ENCODE peak calls at places on chromosome 2, in eight cellular contexts. One of them, this sample, is unnamed.

GRCh38 chr2:70047406-70048033 is 39.8 kb upstream of the PCBP1 start:
- DNase-seq in GM06990: no peak
- DNase-seq in adrenal gland: no peak
- DNase-seq in CD4-positive, alpha-beta T cell: no peak
- DNase-seq in Calu3: no peak
- DNase-seq in nephron progenitor cell: no peak
- DNase-seq in thoracic aorta: no peak
- DNase-seq in coronary artery: no peak
- DNase-seq in this sample: no peak

GRCh38 chr2:201798252-201798918 is 8.0 kb upstream of the CDK15 start:
- DNase-seq in GM06990: no peak
- DNase-seq in adrenal gland: no peak
- DNase-seq in CD4-positive, alpha-beta T cell: no peak
- DNase-seq in Calu3: peak; percentile 26
- DNase-seq in nephron progenitor cell: no peak
- DNase-seq in thoracic aorta: no peak
- DNase-seq in coronary artery: no peak
- DNase-seq in this sample: no peak

GRCh38 chr2:54665436-54665856 is 58.0 kb upstream of the EML6 start:
- DNase-seq in GM06990: no peak
- DNase-seq in adrenal gland: peak; percentile 70
- DNase-seq in CD4-positive, alpha-beta T cell: peak; percentile 12
- DNase-seq in Calu3: peak; percentile 40
- DNase-seq in nephron progenitor cell: peak; percentile 41
- DNase-seq in thoracic aorta: no peak
- DNase-seq in coronary artery: no peak
- DNase-seq in this sample: no peak

GRCh38 chr2:8767324-8767723 is 70.1 kb downstream of the KIDINS220 start:
- DNase-seq in GM06990: no peak
- DNase-seq in adrenal gland: no peak
- DNase-seq in CD4-positive, alpha-beta T cell: no peak
- DNase-seq in Calu3: no peak
- DNase-seq in nephron progenitor cell: no peak
- DNase-seq in thoracic aorta: no peak
- DNase-seq in coronary artery: no peak
- DNase-seq in this sample: no peak

GRCh38 chr2:98389248-98389605 is 43.0 kb downstream of the CNGA3 start:
- DNase-seq in GM06990: no peak
- DNase-seq in adrenal gland: no peak
- DNase-seq in CD4-positive, alpha-beta T cell: no peak
- DNase-seq in Calu3: no peak
- DNase-seq in nephron progenitor cell: no peak
- DNase-seq in thoracic aorta: no peak
- DNase-seq in coronary artery: no peak
- DNase-seq in this sample: no peak

GRCh38 chr2:112636605-112637288 is 9.0 kb upstream of the SLC20A1 start:
- DNase-seq in GM06990: peak; percentile 37
- DNase-seq in adrenal gland: no peak
- DNase-seq in CD4-positive, alpha-beta T cell: no peak
- DNase-seq in Calu3: no peak
- DNase-seq in nephron progenitor cell: no peak
- DNase-seq in thoracic aorta: no peak
- DNase-seq in coronary artery: no peak
- DNase-seq in this sample: no peak

GRCh38 chr2:240127911-240128607 is 8.0 kb downstream of the COPS9 start:
- DNase-seq in GM06990: no peak
- DNase-seq in adrenal gland: no peak
- DNase-seq in CD4-positive, alpha-beta T cell: no peak
- DNase-seq in Calu3: no peak
- DNase-seq in nephron progenitor cell: no peak
- DNase-seq in thoracic aorta: no peak
- DNase-seq in coronary artery: peak; percentile 65
- DNase-seq in this sample: no peak

GRCh38 chr2:19362094-19362649 is 3.7 kb upstream of the OSR1 start:
- DNase-seq in GM06990: no peak
- DNase-seq in adrenal gland: no peak
- DNase-seq in CD4-positive, alpha-beta T cell: no peak
- DNase-seq in Calu3: no peak
- DNase-seq in nephron progenitor cell: no peak
- DNase-seq in thoracic aorta: no peak
- DNase-seq in coronary artery: no peak
- DNase-seq in this sample: no peak

GRCh38 chr2:27217173-27218121 is at the start of gene CAD:
- DNase-seq in GM06990: peak; percentile 92
- DNase-seq in adrenal gland: peak; percentile 83
- DNase-seq in CD4-positive, alpha-beta T cell: peak; percentile 79
- DNase-seq in Calu3: peak; percentile 90
- DNase-seq in nephron progenitor cell: peak; percentile 92
- DNase-seq in thoracic aorta: peak; percentile 46
- DNase-seq in coronary artery: peak; percentile 86
- DNase-seq in this sample: peak; percentile 80
- TF ChIP-seq CTCF in GM06990: no peak
- TF ChIP-seq CTCF in adrenal gland: no peak
- TF ChIP-seq CTCF in CD4-positive, alpha-beta T cell: no peak
- TF ChIP-seq CTCF in Calu3: no peak
- TF ChIP-seq CTCF in nephron progenitor cell: no peak
- TF ChIP-seq CTCF in thoracic aorta: peak; percentile 46
- TF ChIP-seq CTCF in coronary artery: no peak
- TF ChIP-seq CTCF in this sample: peak; percentile 9

GRCh38 chr2:134468093-134468640 is 214.3 kb downstream of the MGAT5 start:
- DNase-seq in GM06990: no peak
- DNase-seq in adrenal gland: no peak
- DNase-seq in CD4-positive, alpha-beta T cell: no peak
- DNase-seq in Calu3: no peak
- DNase-seq in nephron progenitor cell: no peak
- DNase-seq in thoracic aorta: no peak
- DNase-seq in coronary artery: no peak
- DNase-seq in this sample: no peak

GRCh38 chr2:134463726-134464076 is 209.8 kb downstream of the MGAT5 start:
- DNase-seq in GM06990: no peak
- DNase-seq in adrenal gland: no peak
- DNase-seq in CD4-positive, alpha-beta T cell: no peak
- DNase-seq in Calu3: no peak
- DNase-seq in nephron progenitor cell: no peak
- DNase-seq in thoracic aorta: no peak
- DNase-seq in coronary artery: no peak
- DNase-seq in this sample: no peak

GRCh38 chr2:134465706-134466105 is 211.8 kb downstream of the MGAT5 start:
- DNase-seq in GM06990: no peak
- DNase-seq in adrenal gland: no peak
- DNase-seq in CD4-positive, alpha-beta T cell: no peak
- DNase-seq in Calu3: no peak
- DNase-seq in nephron progenitor cell: no peak
- DNase-seq in thoracic aorta: no peak
- DNase-seq in coronary artery: peak; percentile 45
- DNase-seq in this sample: no peak

GRCh38 chr2:134465228-134465627 is 211.4 kb downstream of the MGAT5 start:
- DNase-seq in GM06990: no peak
- DNase-seq in adrenal gland: no peak
- DNase-seq in CD4-positive, alpha-beta T cell: no peak
- DNase-seq in Calu3: no peak
- DNase-seq in nephron progenitor cell: peak; percentile 31
- DNase-seq in thoracic aorta: no peak
- DNase-seq in coronary artery: no peak
- DNase-seq in this sample: no peak

GRCh38 chr2:134466141-134466540 is 212.3 kb downstream of the MGAT5 start:
- DNase-seq in GM06990: no peak
- DNase-seq in adrenal gland: no peak
- DNase-seq in CD4-positive, alpha-beta T cell: peak; percentile 19
- DNase-seq in Calu3: peak; percentile 74
- DNase-seq in nephron progenitor cell: no peak
- DNase-seq in thoracic aorta: no peak
- DNase-seq in coronary artery: no peak
- DNase-seq in this sample: peak; percentile 39
- TF ChIP-seq CTCF in GM06990: peak; percentile 61
- TF ChIP-seq CTCF in adrenal gland: no peak
- TF ChIP-seq CTCF in CD4-positive, alpha-beta T cell: peak; percentile 23
- TF ChIP-seq CTCF in Calu3: no peak
- TF ChIP-seq CTCF in nephron progenitor cell: peak; percentile 26
- TF ChIP-seq CTCF in thoracic aorta: no peak
- TF ChIP-seq CTCF in coronary artery: no peak
- TF ChIP-seq CTCF in this sample: peak; percentile 66

GRCh38 chr2:26552641-26553040 is 74.7 kb upstream of the OTOF start:
- DNase-seq in GM06990: no peak
- DNase-seq in adrenal gland: no peak
- DNase-seq in CD4-positive, alpha-beta T cell: no peak
- DNase-seq in Calu3: no peak
- DNase-seq in nephron progenitor cell: no peak
- DNase-seq in thoracic aorta: no peak
- DNase-seq in coronary artery: no peak
- DNase-seq in this sample: no peak

GRCh38 chr2:26558271-26559043 is 80.5 kb upstream of the OTOF start:
- DNase-seq in GM06990: no peak
- DNase-seq in adrenal gland: no peak
- DNase-seq in CD4-positive, alpha-beta T cell: no peak
- DNase-seq in Calu3: no peak
- DNase-seq in nephron progenitor cell: peak; percentile 34
- DNase-seq in thoracic aorta: no peak
- DNase-seq in coronary artery: no peak
- DNase-seq in this sample: no peak

GRCh38 chr2:26557244-26557925 is 79.5 kb upstream of the OTOF start:
- DNase-seq in GM06990: no peak
- DNase-seq in adrenal gland: no peak
- DNase-seq in CD4-positive, alpha-beta T cell: no peak
- DNase-seq in Calu3: no peak
- DNase-seq in nephron progenitor cell: no peak
- DNase-seq in thoracic aorta: no peak
- DNase-seq in coronary artery: no peak
- DNase-seq in this sample: no peak

GRCh38 chr2:26556309-26557243 is 78.7 kb upstream of the OTOF start:
- DNase-seq in GM06990: no peak
- DNase-seq in adrenal gland: no peak
- DNase-seq in CD4-positive, alpha-beta T cell: no peak
- DNase-seq in Calu3: no peak
- DNase-seq in nephron progenitor cell: no peak
- DNase-seq in thoracic aorta: no peak
- DNase-seq in coronary artery: no peak
- DNase-seq in this sample: no peak

DNA sequence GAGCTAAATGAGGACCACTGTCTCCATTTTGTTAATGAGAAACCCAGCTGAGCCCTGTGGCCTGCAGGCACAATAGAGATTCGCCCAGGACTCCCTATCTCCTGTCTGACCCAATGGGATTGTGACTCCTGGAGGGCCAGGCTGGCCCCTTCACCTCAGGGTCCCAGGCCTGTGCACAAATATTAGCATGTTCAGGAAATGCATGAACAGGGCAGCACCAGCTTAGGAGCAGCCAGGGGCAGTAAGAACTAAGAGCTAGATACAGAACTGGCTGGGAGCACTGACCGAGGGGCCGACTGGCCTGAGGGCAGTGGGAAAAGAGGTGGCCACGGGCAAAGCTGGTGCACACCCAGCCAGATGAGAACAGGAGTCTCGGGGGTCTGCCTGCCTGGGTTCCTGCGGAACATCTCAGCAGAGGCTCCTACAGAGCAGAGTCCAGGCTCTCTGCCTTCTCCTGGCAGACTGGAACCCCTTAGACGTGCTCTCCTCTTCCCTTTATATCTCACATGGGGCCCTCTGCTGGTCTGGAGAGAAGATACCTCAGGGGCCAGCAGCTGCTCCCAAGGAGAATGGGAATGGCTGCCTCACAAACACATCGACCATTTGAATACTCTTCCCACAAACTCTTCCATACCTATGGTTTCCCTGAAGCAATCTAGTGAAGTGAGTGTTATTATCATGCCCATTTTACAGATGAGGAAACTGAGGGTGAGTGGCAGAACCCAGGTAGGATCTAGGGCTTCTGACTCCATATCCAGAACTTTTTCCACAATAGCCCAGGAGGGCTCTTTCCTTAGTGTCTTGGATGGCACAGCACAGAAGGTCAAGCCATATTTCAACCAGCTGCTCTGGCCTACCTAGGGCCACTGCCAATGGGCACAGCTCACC is 77.6 kb upstream of the OTOF start:
- DNase-seq in GM06990: no peak
- DNase-seq in adrenal gland: no peak
- DNase-seq in CD4-positive, alpha-beta T cell: no peak
- DNase-seq in Calu3: no peak
- DNase-seq in nephron progenitor cell: no peak
- DNase-seq in thoracic aorta: no peak
- DNase-seq in coronary artery: no peak
- DNase-seq in this sample: no peak
- TF ChIP-seq CTCF in GM06990: peak; percentile 17
- TF ChIP-seq CTCF in adrenal gland: no peak
- TF ChIP-seq CTCF in CD4-positive, alpha-beta T cell: no peak
- TF ChIP-seq CTCF in Calu3: no peak
- TF ChIP-seq CTCF in nephron progenitor cell: no peak
- TF ChIP-seq CTCF in thoracic aorta: no peak
- TF ChIP-seq CTCF in coronary artery: no peak
- TF ChIP-seq CTCF in this sample: no peak

GRCh38 chr2:1887915-1888314 is 143.6 kb upstream of the PXDN start:
- DNase-seq in GM06990: no peak
- DNase-seq in adrenal gland: no peak
- DNase-seq in CD4-positive, alpha-beta T cell: no peak
- DNase-seq in Calu3: no peak
- DNase-seq in nephron progenitor cell: no peak
- DNase-seq in thoracic aorta: no peak
- DNase-seq in coronary artery: no peak
- DNase-seq in this sample: no peak
- TF ChIP-seq CTCF in GM06990: no peak
- TF ChIP-seq CTCF in adrenal gland: no peak
- TF ChIP-seq CTCF in CD4-positive, alpha-beta T cell: no peak
- TF ChIP-seq CTCF in Calu3: no peak
- TF ChIP-seq CTCF in nephron progenitor cell: peak; percentile 40
- TF ChIP-seq CTCF in thoracic aorta: no peak
- TF ChIP-seq CTCF in coronary artery: no peak
- TF ChIP-seq CTCF in this sample: peak; percentile 41

GRCh38 chr2:65636024-65636423 is 203.6 kb upstream of the SPRED2 start:
- DNase-seq in GM06990: no peak
- DNase-seq in adrenal gland: no peak
- DNase-seq in CD4-positive, alpha-beta T cell: no peak
- DNase-seq in Calu3: no peak
- DNase-seq in nephron progenitor cell: no peak
- DNase-seq in thoracic aorta: no peak
- DNase-seq in coronary artery: no peak
- DNase-seq in this sample: no peak

GRCh38 chr2:65639156-65639876 is 206.9 kb upstream of the SPRED2 start:
- DNase-seq in GM06990: no peak
- DNase-seq in adrenal gland: no peak
- DNase-seq in CD4-positive, alpha-beta T cell: no peak
- DNase-seq in Calu3: no peak
- DNase-seq in nephron progenitor cell: no peak
- DNase-seq in thoracic aorta: no peak
- DNase-seq in coronary artery: no peak
- DNase-seq in this sample: no peak

GRCh38 chr2:65637061-65637460 is 204.7 kb upstream of the SPRED2 start:
- DNase-seq in GM06990: no peak
- DNase-seq in adrenal gland: no peak
- DNase-seq in CD4-positive, alpha-beta T cell: no peak
- DNase-seq in Calu3: no peak
- DNase-seq in nephron progenitor cell: no peak
- DNase-seq in thoracic aorta: no peak
- DNase-seq in coronary artery: no peak
- DNase-seq in this sample: no peak

GRCh38 chr2:65638438-65638837 is 206.0 kb upstream of the SPRED2 start:
- DNase-seq in GM06990: no peak
- DNase-seq in adrenal gland: no peak
- DNase-seq in CD4-positive, alpha-beta T cell: no peak
- DNase-seq in Calu3: peak; percentile 11
- DNase-seq in nephron progenitor cell: no peak
- DNase-seq in thoracic aorta: no peak
- DNase-seq in coronary artery: no peak
- DNase-seq in this sample: no peak

GRCh38 chr2:65640793-65641103 is 208.3 kb upstream of the SPRED2 start:
- DNase-seq in GM06990: no peak
- DNase-seq in adrenal gland: no peak
- DNase-seq in CD4-positive, alpha-beta T cell: no peak
- DNase-seq in Calu3: no peak
- DNase-seq in nephron progenitor cell: no peak
- DNase-seq in thoracic aorta: no peak
- DNase-seq in coronary artery: no peak
- DNase-seq in this sample: no peak
- TF ChIP-seq CTCF in GM06990: no peak
- TF ChIP-seq CTCF in adrenal gland: no peak
- TF ChIP-seq CTCF in CD4-positive, alpha-beta T cell: no peak
- TF ChIP-seq CTCF in Calu3: no peak
- TF ChIP-seq CTCF in nephron progenitor cell: no peak
- TF ChIP-seq CTCF in thoracic aorta: no peak
- TF ChIP-seq CTCF in coronary artery: no peak
- TF ChIP-seq CTCF in this sample: no peak

This sample was measured in progenitor cell of endocrine pancreas.